ENCODE peak calls at places on chromosomes 13 and 19, in nine cellular contexts. One of them, this sample, is unnamed.

GRCh38 chr13:73018336-73018735 is 40.5 kb upstream of the KLF5 start:
- DNase-seq in T-cell: no peak
- DNase-seq in effector memory CD4-positive, alpha-beta T cell: no peak
- DNase-seq in Calu3: no peak
- DNase-seq in activated CD8-positive, alpha-beta memory T cell treated with anti-CD3 and anti-CD28 coated beads for 4 hours: no peak
- DNase-seq in stimulated activated naive B cell treated with anti-CD40 and anti-IgM and Interleukin-4, amounts not matched to agents 10 μg/mL and 1 μg/mL and 100 μg/mL, for 72 hours: no peak
- DNase-seq in left colon: no peak
- DNase-seq in head of caudate nucleus: no peak
- DNase-seq in activated effector memory CD4-positive, alpha-beta T cell treated with Interleukin-2 at 50 U/mL for 16 hours: no peak
- DNase-seq in this sample: no peak

GRCh38 chr19:21482863-21483276 is 22.5 kb upstream of the ZNF429 start:
- DNase-seq in activated CD8-positive, alpha-beta memory T cell treated with anti-CD3 and anti-CD28 coated beads for 4 hours: no peak
- DNase-seq in stimulated activated naive B cell treated with anti-CD40 and anti-IgM and Interleukin-4, amounts not matched to agents 10 μg/mL and 1 μg/mL and 100 μg/mL, for 72 hours: peak; percentile 50
- DNase-seq in activated effector memory CD4-positive, alpha-beta T cell treated with Interleukin-2 at 50 U/mL for 16 hours: peak; percentile 38
- DNase-seq in Calu3: no peak
- DNase-seq in effector memory CD4-positive, alpha-beta T cell: peak; percentile 55
- DNase-seq in head of caudate nucleus: peak; percentile 51
- DNase-seq in T-cell: peak; percentile 55
- DNase-seq in left colon: peak; percentile 21
- DNase-seq in this sample: peak; percentile 51

GRCh38 chr19:6491802-6492592 is 10.1 kb downstream of the TUBB4A start:
- DNase-seq in T-cell: no peak
- DNase-seq in stimulated activated naive B cell treated with anti-CD40 and anti-IgM and Interleukin-4, amounts not matched to agents 10 μg/mL and 1 μg/mL and 100 μg/mL, for 72 hours: no peak
- DNase-seq in effector memory CD4-positive, alpha-beta T cell: no peak
- DNase-seq in activated CD8-positive, alpha-beta memory T cell treated with anti-CD3 and anti-CD28 coated beads for 4 hours: no peak
- DNase-seq in head of caudate nucleus: peak; percentile 45
- DNase-seq in Calu3: no peak
- DNase-seq in left colon: no peak
- DNase-seq in activated effector memory CD4-positive, alpha-beta T cell treated with Interleukin-2 at 50 U/mL for 16 hours: no peak
- DNase-seq in this sample: no peak

GRCh38 chr13:43085545-43085944 is 62.2 kb downstream of the DNAJC15 start:
- DNase-seq in activated CD8-positive, alpha-beta memory T cell treated with anti-CD3 and anti-CD28 coated beads for 4 hours: no peak
- DNase-seq in effector memory CD4-positive, alpha-beta T cell: no peak
- DNase-seq in activated effector memory CD4-positive, alpha-beta T cell treated with Interleukin-2 at 50 U/mL for 16 hours: no peak
- DNase-seq in head of caudate nucleus: no peak
- DNase-seq in left colon: no peak
- DNase-seq in T-cell: no peak
- DNase-seq in stimulated activated naive B cell treated with anti-CD40 and anti-IgM and Interleukin-4, amounts not matched to agents 10 μg/mL and 1 μg/mL and 100 μg/mL, for 72 hours: no peak
- DNase-seq in Calu3: no peak
- DNase-seq in this sample: no peak

GRCh38 chr13:114002771-114003321 is 29.0 kb upstream of the C13orf46 start:
- DNase-seq in Calu3: no peak
- DNase-seq in left colon: no peak
- DNase-seq in T-cell: no peak
- DNase-seq in activated CD8-positive, alpha-beta memory T cell treated with anti-CD3 and anti-CD28 coated beads for 4 hours: no peak
- DNase-seq in stimulated activated naive B cell treated with anti-CD40 and anti-IgM and Interleukin-4, amounts not matched to agents 10 μg/mL and 1 μg/mL and 100 μg/mL, for 72 hours: no peak
- DNase-seq in head of caudate nucleus: no peak
- DNase-seq in activated effector memory CD4-positive, alpha-beta T cell treated with Interleukin-2 at 50 U/mL for 16 hours: no peak
- DNase-seq in effector memory CD4-positive, alpha-beta T cell: no peak
- DNase-seq in this sample: no peak

GRCh38 chr13:99655351-99656091 is 154.2 kb downstream of the TM9SF2 start:
- DNase-seq in head of caudate nucleus: no peak
- DNase-seq in activated effector memory CD4-positive, alpha-beta T cell treated with Interleukin-2 at 50 U/mL for 16 hours: no peak
- DNase-seq in left colon: no peak
- DNase-seq in T-cell: no peak
- DNase-seq in activated CD8-positive, alpha-beta memory T cell treated with anti-CD3 and anti-CD28 coated beads for 4 hours: no peak
- DNase-seq in stimulated activated naive B cell treated with anti-CD40 and anti-IgM and Interleukin-4, amounts not matched to agents 10 μg/mL and 1 μg/mL and 100 μg/mL, for 72 hours: no peak
- DNase-seq in effector memory CD4-positive, alpha-beta T cell: no peak
- DNase-seq in Calu3: peak; percentile 60
- DNase-seq in this sample: no peak

GRCh38 chr13:42075517-42075916 is 27.1 kb downstream of the DGKH start:
- DNase-seq in left colon: no peak
- DNase-seq in stimulated activated naive B cell treated with anti-CD40 and anti-IgM and Interleukin-4, amounts not matched to agents 10 μg/mL and 1 μg/mL and 100 μg/mL, for 72 hours: no peak
- DNase-seq in activated effector memory CD4-positive, alpha-beta T cell treated with Interleukin-2 at 50 U/mL for 16 hours: no peak
- DNase-seq in T-cell: no peak
- DNase-seq in Calu3: no peak
- DNase-seq in activated CD8-positive, alpha-beta memory T cell treated with anti-CD3 and anti-CD28 coated beads for 4 hours: no peak
- DNase-seq in head of caudate nucleus: peak; percentile 37
- DNase-seq in effector memory CD4-positive, alpha-beta T cell: no peak
- DNase-seq in this sample: no peak

GRCh38 chr13:25440081-25440480 is 68.3 kb downstream of the ATP8A2 start:
- DNase-seq in activated CD8-positive, alpha-beta memory T cell treated with anti-CD3 and anti-CD28 coated beads for 4 hours: no peak
- DNase-seq in stimulated activated naive B cell treated with anti-CD40 and anti-IgM and Interleukin-4, amounts not matched to agents 10 μg/mL and 1 μg/mL and 100 μg/mL, for 72 hours: no peak
- DNase-seq in effector memory CD4-positive, alpha-beta T cell: no peak
- DNase-seq in Calu3: no peak
- DNase-seq in head of caudate nucleus: no peak
- DNase-seq in activated effector memory CD4-positive, alpha-beta T cell treated with Interleukin-2 at 50 U/mL for 16 hours: no peak
- DNase-seq in left colon: no peak
- DNase-seq in T-cell: no peak
- DNase-seq in this sample: no peak

GRCh38 chr19:4967738-4968461 is 1.0 kb upstream of the KDM4B start:
- DNase-seq in activated effector memory CD4-positive, alpha-beta T cell treated with Interleukin-2 at 50 U/mL for 16 hours: no peak
- DNase-seq in T-cell: no peak
- DNase-seq in activated CD8-positive, alpha-beta memory T cell treated with anti-CD3 and anti-CD28 coated beads for 4 hours: no peak
- DNase-seq in effector memory CD4-positive, alpha-beta T cell: no peak
- DNase-seq in head of caudate nucleus: no peak
- DNase-seq in left colon: no peak
- DNase-seq in stimulated activated naive B cell treated with anti-CD40 and anti-IgM and Interleukin-4, amounts not matched to agents 10 μg/mL and 1 μg/mL and 100 μg/mL, for 72 hours: no peak
- DNase-seq in Calu3: no peak
- DNase-seq in this sample: no peak

GRCh38 chr19:47491358-47492136 is 7.5 kb upstream of the KPTN start:
- DNase-seq in head of caudate nucleus: no peak
- DNase-seq in T-cell: no peak
- DNase-seq in left colon: no peak
- DNase-seq in activated CD8-positive, alpha-beta memory T cell treated with anti-CD3 and anti-CD28 coated beads for 4 hours: no peak
- DNase-seq in effector memory CD4-positive, alpha-beta T cell: no peak
- DNase-seq in stimulated activated naive B cell treated with anti-CD40 and anti-IgM and Interleukin-4, amounts not matched to agents 10 μg/mL and 1 μg/mL and 100 μg/mL, for 72 hours: no peak
- DNase-seq in Calu3: no peak
- DNase-seq in activated effector memory CD4-positive, alpha-beta T cell treated with Interleukin-2 at 50 U/mL for 16 hours: no peak
- DNase-seq in this sample: no peak

GRCh38 chr19:53945441-53945840 is 17.3 kb upstream of the CACNG8 start:
- DNase-seq in effector memory CD4-positive, alpha-beta T cell: no peak
- DNase-seq in left colon: no peak
- DNase-seq in stimulated activated naive B cell treated with anti-CD40 and anti-IgM and Interleukin-4, amounts not matched to agents 10 μg/mL and 1 μg/mL and 100 μg/mL, for 72 hours: no peak
- DNase-seq in activated CD8-positive, alpha-beta memory T cell treated with anti-CD3 and anti-CD28 coated beads for 4 hours: no peak
- DNase-seq in Calu3: peak; percentile 35
- DNase-seq in activated effector memory CD4-positive, alpha-beta T cell treated with Interleukin-2 at 50 U/mL for 16 hours: no peak
- DNase-seq in head of caudate nucleus: no peak
- DNase-seq in T-cell: no peak
- DNase-seq in this sample: no peak

GRCh38 chr13:30725331-30726085 is 9.8 kb upstream of the ALOX5AP start:
- DNase-seq in effector memory CD4-positive, alpha-beta T cell: no peak
- DNase-seq in activated effector memory CD4-positive, alpha-beta T cell treated with Interleukin-2 at 50 U/mL for 16 hours: no peak
- DNase-seq in head of caudate nucleus: no peak
- DNase-seq in left colon: no peak
- DNase-seq in activated CD8-positive, alpha-beta memory T cell treated with anti-CD3 and anti-CD28 coated beads for 4 hours: no peak
- DNase-seq in stimulated activated naive B cell treated with anti-CD40 and anti-IgM and Interleukin-4, amounts not matched to agents 10 μg/mL and 1 μg/mL and 100 μg/mL, for 72 hours: no peak
- DNase-seq in Calu3: no peak
- DNase-seq in T-cell: no peak
- DNase-seq in this sample: no peak

GRCh38 chr19:48403606-48404005 is 10.1 kb downstream of the GRIN2D start:
- DNase-seq in Calu3: peak; percentile 61
- DNase-seq in activated effector memory CD4-positive, alpha-beta T cell treated with Interleukin-2 at 50 U/mL for 16 hours: no peak
- DNase-seq in T-cell: peak; percentile 50
- DNase-seq in left colon: peak; percentile 51
- DNase-seq in activated CD8-positive, alpha-beta memory T cell treated with anti-CD3 and anti-CD28 coated beads for 4 hours: no peak
- DNase-seq in stimulated activated naive B cell treated with anti-CD40 and anti-IgM and Interleukin-4, amounts not matched to agents 10 μg/mL and 1 μg/mL and 100 μg/mL, for 72 hours: no peak
- DNase-seq in effector memory CD4-positive, alpha-beta T cell: no peak
- DNase-seq in head of caudate nucleus: peak; percentile 58
- DNase-seq in this sample: no peak

GRCh38 chr13:25153736-25154135 is 18.4 kb downstream of the AMER2 start:
- DNase-seq in head of caudate nucleus: peak; percentile 48
- DNase-seq in effector memory CD4-positive, alpha-beta T cell: no peak
- DNase-seq in activated effector memory CD4-positive, alpha-beta T cell treated with Interleukin-2 at 50 U/mL for 16 hours: no peak
- DNase-seq in left colon: no peak
- DNase-seq in stimulated activated naive B cell treated with anti-CD40 and anti-IgM and Interleukin-4, amounts not matched to agents 10 μg/mL and 1 μg/mL and 100 μg/mL, for 72 hours: no peak
- DNase-seq in activated CD8-positive, alpha-beta memory T cell treated with anti-CD3 and anti-CD28 coated beads for 4 hours: no peak
- DNase-seq in Calu3: no peak
- DNase-seq in T-cell: no peak
- DNase-seq in this sample: no peak

GRCh38 chr19:8036438-8037099 is 16.0 kb upstream of the CCL25 start:
- DNase-seq in activated CD8-positive, alpha-beta memory T cell treated with anti-CD3 and anti-CD28 coated beads for 4 hours: no peak
- DNase-seq in Calu3: no peak
- DNase-seq in effector memory CD4-positive, alpha-beta T cell: no peak
- DNase-seq in T-cell: no peak
- DNase-seq in head of caudate nucleus: no peak
- DNase-seq in left colon: no peak
- DNase-seq in stimulated activated naive B cell treated with anti-CD40 and anti-IgM and Interleukin-4, amounts not matched to agents 10 μg/mL and 1 μg/mL and 100 μg/mL, for 72 hours: no peak
- DNase-seq in activated effector memory CD4-positive, alpha-beta T cell treated with Interleukin-2 at 50 U/mL for 16 hours: no peak
- DNase-seq in this sample: no peak

GRCh38 chr19:53246498-53246897 is 8.2 kb downstream of the ZNF677 start:
- DNase-seq in stimulated activated naive B cell treated with anti-CD40 and anti-IgM and Interleukin-4, amounts not matched to agents 10 μg/mL and 1 μg/mL and 100 μg/mL, for 72 hours: no peak
- DNase-seq in activated effector memory CD4-positive, alpha-beta T cell treated with Interleukin-2 at 50 U/mL for 16 hours: no peak
- DNase-seq in Calu3: no peak
- DNase-seq in activated CD8-positive, alpha-beta memory T cell treated with anti-CD3 and anti-CD28 coated beads for 4 hours: no peak
- DNase-seq in T-cell: no peak
- DNase-seq in left colon: no peak
- DNase-seq in effector memory CD4-positive, alpha-beta T cell: no peak
- DNase-seq in head of caudate nucleus: no peak
- DNase-seq in this sample: no peak

GRCh38 chr13:67134322-67135129 is 95.6 kb downstream of the PCDH9 start:
- DNase-seq in activated CD8-positive, alpha-beta memory T cell treated with anti-CD3 and anti-CD28 coated beads for 4 hours: no peak
- DNase-seq in head of caudate nucleus: no peak
- DNase-seq in Calu3: no peak
- DNase-seq in T-cell: no peak
- DNase-seq in activated effector memory CD4-positive, alpha-beta T cell treated with Interleukin-2 at 50 U/mL for 16 hours: no peak
- DNase-seq in left colon: no peak
- DNase-seq in stimulated activated naive B cell treated with anti-CD40 and anti-IgM and Interleukin-4, amounts not matched to agents 10 μg/mL and 1 μg/mL and 100 μg/mL, for 72 hours: no peak
- DNase-seq in effector memory CD4-positive, alpha-beta T cell: no peak
- DNase-seq in this sample: no peak

GRCh38 chr13:44276061-44276460 is 97.6 kb upstream of the SERP2 start:
- DNase-seq in left colon: no peak
- DNase-seq in stimulated activated naive B cell treated with anti-CD40 and anti-IgM and Interleukin-4, amounts not matched to agents 10 μg/mL and 1 μg/mL and 100 μg/mL, for 72 hours: no peak
- DNase-seq in activated CD8-positive, alpha-beta memory T cell treated with anti-CD3 and anti-CD28 coated beads for 4 hours: no peak
- DNase-seq in T-cell: no peak
- DNase-seq in Calu3: no peak
- DNase-seq in effector memory CD4-positive, alpha-beta T cell: no peak
- DNase-seq in head of caudate nucleus: no peak
- DNase-seq in activated effector memory CD4-positive, alpha-beta T cell treated with Interleukin-2 at 50 U/mL for 16 hours: no peak
- DNase-seq in this sample: no peak

This sample was measured in T-helper 17 cell.